ENCODE peak calls at places on chromosomes 7 and 10, in nine cellular contexts. O is Karpas-422; F is DMS79 treated with DMSO at 0.1 percent for 48 hours; H is right cardiac atrium; B is adipocyte; U is activated naive CD8-positive, alpha-beta T cell treated with anti-CD3 and anti-CD28 coated beads, Interleukin-2, amount 50 U/mL, for 16 hours; A is activated T-cell treated with anti-CD3 and anti-CD28 coated beads, Interleukin-2, amount 50 U/mL, for 72 hours; S is ureter; M is GM20000. R is an unnamed sample.

GRCh38 chr7:104272767-104273384 is 55.5 kb upstream of the LHFPL3 start:
- DNase-seq in O (peak; percentile 71), F (no peak), H (no peak), B (peak; percentile 59), U (no peak), A (no peak), S (no peak), M (peak; percentile 19), R (peak; percentile 6)

GRCh38 chr7:69076566-69076965 is 521.7 kb upstream of the AUTS2 start:
- DNase-seq in O (no peak), F (no peak), H (no peak), B (no peak), U (no peak), A (no peak), S (no peak), M (no peak), R (no peak)

GRCh38 chr7:57427594-57427993 is 22.4 kb upstream of the ZNF716 start:
- DNase-seq in O (no peak), F (no peak), H (no peak), B (no peak), U (no peak), A (no peak), S (no peak), M (no peak), R (no peak)

GRCh38 chr10:14574291-14574690 is 200.4 kb downstream of the FAM107B start:
- DNase-seq in O (no peak), F (no peak), H (no peak), B (no peak), U (no peak), A (no peak), S (peak; percentile 15), M (no peak), R (no peak)

GRCh38 chr7:146116452-146117219 is at the start of gene CNTNAP2:
- DNase-seq in O (no peak), F (no peak), H (peak; percentile 63), B (peak; percentile 79), U (no peak), A (no peak), S (no peak), M (no peak), R (no peak)

GRCh38 chr7:142698429-142698828 is 50.8 kb upstream of the PRSS1 start:
- DNase-seq in O (no peak), F (no peak), H (no peak), B (no peak), U (no peak), A (no peak), S (no peak), M (no peak), R (no peak)

GRCh38 chr10:23419657-23420319 is 19.1 kb upstream of the OTUD1 start:
- DNase-seq in O (no peak), F (no peak), H (no peak), B (no peak), U (no peak), A (no peak), S (no peak), M (no peak), R (no peak)

GRCh38 chr10:44263771-44264170 is 121.1 kb downstream of the CXCL12 start:
- DNase-seq in O (no peak), F (no peak), H (no peak), B (no peak), U (no peak), A (no peak), S (no peak), M (no peak), R (no peak)

GRCh38 chr7:78967046-78967445 is 486.4 kb downstream of the MAGI2 start:
- DNase-seq in O (no peak), F (no peak), H (no peak), B (peak; percentile 12), U (no peak), A (no peak), S (no peak), M (no peak), R (no peak)

GRCh38 chr10:99279626-99280111 is 44.0 kb upstream of the HPSE2 start:
- DNase-seq in O (no peak), F (no peak), H (no peak), B (peak; percentile 57), U (no peak), A (no peak), S (no peak), M (no peak), R (no peak)

GRCh38 chr10:17665742-17666141 is 21.8 kb downstream of the STAM start:
- DNase-seq in O (no peak), F (no peak), H (no peak), B (peak; percentile 96), U (no peak), A (no peak), S (no peak), M (no peak), R (no peak)

GRCh38 chr7:42194218-42194617 is 42.8 kb downstream of the GLI3 start:
- DNase-seq in O (no peak), F (no peak), H (no peak), B (no peak), U (no peak), A (no peak), S (no peak), M (no peak), R (no peak)

GRCh38 chr10:102783541-102783930 is 39.8 kb downstream of the WBP1L start:
- DNase-seq in O (no peak), F (no peak), H (no peak), B (no peak), U (no peak), A (no peak), S (no peak), M (no peak), R (no peak)

GRCh38 chr10:7697304-7697822 is 5.8 kb upstream of the ITIH2 start:
- DNase-seq in O (no peak), F (no peak), H (no peak), B (no peak), U (no peak), A (no peak), S (no peak), M (no peak), R (no peak)

GRCh38 chr7:135913404-135913803 is 63.8 kb downstream of the MTPN start:
- DNase-seq in O (no peak), F (no peak), H (no peak), B (no peak), U (no peak), A (no peak), S (no peak), M (no peak), R (no peak)

GRCh38 chr7:51268859-51269258 is 47.8 kb downstream of the COBL start:
- DNase-seq in O (no peak), F (no peak), H (no peak), B (no peak), U (no peak), A (no peak), S (no peak), M (no peak), R (no peak)

GRCh38 chr7:115146148-115146547 is 224.3 kb downstream of the MDFIC start:
- DNase-seq in O (no peak), F (no peak), H (no peak), B (peak; percentile 5), U (no peak), A (no peak), S (peak; percentile 57), M (no peak), R (peak; percentile 52)

GRCh38 chr7:36114355-36114754 is 38.7 kb upstream of the EEPD1 start:
- DNase-seq in O (no peak), F (no peak), H (no peak), B (no peak), U (no peak), A (no peak), S (no peak), M (no peak), R (no peak)

R was measured in epithelial cell of prostate.